ENCODE peak calls at places on chromosomes 12 and 14, in seven cellular contexts. I is left ventricle myocardium inferior, Y is bronchial epithelial cell, J is mucosa of descending colon, A is NB4, B is Caki2, G is HFF-Myc. F is an unnamed sample.

GRCh38 chr12:109160433-109160832 is 44.0 kb downstream of the ACACB start:
- DNase-seq in I (peak), Y (no peak), J (no peak), A (no peak), B (no peak), G (no peak), F (peak)

GRCh38 chr12:31033681-31034080 is 40.0 kb upstream of the DDX11 start:
- DNase-seq in I (no peak), Y (no peak), J (no peak), A (no peak), B (no peak), G (no peak), F (no peak)

GRCh38 chr14:88166616-88167015 is 156.5 kb downstream of the KCNK10 start:
- DNase-seq in I (no peak), Y (peak), J (no peak), A (no peak), B (peak), G (no peak), F (no peak)

GRCh38 chr12:52440821-52441319 is 6.7 kb upstream of the KRT75 start:
- DNase-seq in I (no peak), Y (peak), J (no peak), A (no peak), B (peak), G (no peak), F (no peak)

GRCh38 chr12:94561943-94562411 is 88.4 kb downstream of the TMCC3 start:
- DNase-seq in I (peak), Y (peak), J (peak), A (no peak), B (peak), G (no peak), F (no peak)

GRCh38 chr12:69492739-69493138 is 22.6 kb downstream of the FRS2 start:
- DNase-seq in I (no peak), Y (no peak), J (no peak), A (no peak), B (no peak), G (no peak), F (no peak)

GRCh38 chr12:71194657-71195056 is 36.9 kb upstream of the TSPAN8 start:
- DNase-seq in I (no peak), Y (no peak), J (no peak), A (no peak), B (no peak), G (no peak), F (no peak)

GRCh38 chr14:24943024-24943423 is 106.9 kb downstream of the STXBP6 start:
- DNase-seq in I (peak), Y (no peak), J (no peak), A (no peak), B (no peak), G (peak), F (peak)

GRCh38 chr12:3641428-3641883 is 111.5 kb downstream of the CRACR2A start:
- DNase-seq in I (no peak), Y (peak), J (no peak), A (no peak), B (no peak), G (peak), F (peak)

GRCh38 chr12:76236640-76237039 is 111.6 kb downstream of the BBS10 start:
- DNase-seq in I (no peak), Y (peak), J (no peak), A (no peak), B (peak), G (no peak), F (no peak)

GRCh38 chr14:62001988-62002387 is 239.8 kb downstream of the SNAPC1 start:
- DNase-seq in I (no peak), Y (peak), J (no peak), A (no peak), B (no peak), G (no peak), F (no peak)

GRCh38 chr12:131076277-131076676 is 122.6 kb downstream of the ADGRD1 start:
- DNase-seq in I (no peak), Y (no peak), J (no peak), A (no peak), B (no peak), G (no peak), F (no peak)

GRCh38 chr12:91892081-91892855 is 253.4 kb downstream of the BTG1 start:
- DNase-seq in I (no peak), Y (no peak), J (no peak), A (no peak), B (no peak), G (no peak), F (no peak)

GRCh38 chr14:68787235-68787727 is 5.6 kb downstream of the ZFP36L1 start:
- DNase-seq in I (no peak), Y (peak), J (no peak), A (no peak), B (no peak), G (no peak), F (no peak)

GRCh38 chr12:5509122-5509521 is 77.2 kb downstream of the NTF3 start:
- DNase-seq in I (no peak), Y (no peak), J (no peak), A (no peak), B (no peak), G (no peak), F (no peak)

GRCh38 chr14:45038256-45038655 is 45.7 kb upstream of the PRPF39 start:
- DNase-seq in I (no peak), Y (no peak), J (no peak), A (no peak), B (no peak), G (no peak), F (no peak)

GRCh38 chr14:38255408-38255672 is 553 bp downstream of the CLEC14A start:
- DNase-seq in I (peak), Y (no peak), J (no peak), A (no peak), B (no peak), G (no peak), F (peak)

GRCh38 chr12:43428088-43428600 is 123.9 kb downstream of the ADAMTS20 start:
- DNase-seq in I (no peak), Y (no peak), J (no peak), A (no peak), B (no peak), G (no peak), F (no peak)

GRCh38 chr14:81220488-81220766 is 332 bp downstream of the GTF2A1 start:
- DNase-seq in I (no peak), Y (no peak), J (no peak), A (no peak), B (no peak), G (no peak), F (no peak)

GRCh38 chr12:131280426-131280825 is 326.7 kb downstream of the ADGRD1 start:
- DNase-seq in I (no peak), Y (no peak), J (no peak), A (no peak), B (no peak), G (no peak), F (no peak)